ENCODE peak calls at places on chromosomes 13 and 19, in eight cellular contexts. One of them, this sample, is unnamed.

GRCh38 chr13:113135281-113135760 is 12.7 kb downstream of the F10 start:
- DNase-seq in fibroblast of pulmonary artery: no peak
- DNase-seq in neural crest cell: no peak
- DNase-seq in activated CD8-positive, alpha-beta T cell treated with anti-CD3 and anti-CD28 coated beads for 36 hours: no peak
- DNase-seq in transverse colon: no peak
- DNase-seq in right lobe of liver: no peak
- DNase-seq in IMR-90: no peak
- DNase-seq in ascending aorta: no peak
- DNase-seq in this sample: no peak

GRCh38 chr19:9881720-9882119 is 46.6 kb downstream of the PIN1 start:
- DNase-seq in fibroblast of pulmonary artery: no peak
- DNase-seq in neural crest cell: no peak
- DNase-seq in activated CD8-positive, alpha-beta T cell treated with anti-CD3 and anti-CD28 coated beads for 36 hours: no peak
- DNase-seq in transverse colon: peak; percentile 61
- DNase-seq in right lobe of liver: no peak
- DNase-seq in IMR-90: no peak
- DNase-seq in ascending aorta: no peak
- DNase-seq in this sample: no peak

GRCh38 chr13:110856941-110857835 is 57.7 kb downstream of the ANKRD10 start:
- DNase-seq in fibroblast of pulmonary artery: no peak
- DNase-seq in neural crest cell: no peak
- DNase-seq in activated CD8-positive, alpha-beta T cell treated with anti-CD3 and anti-CD28 coated beads for 36 hours: peak; percentile 31
- DNase-seq in transverse colon: no peak
- DNase-seq in right lobe of liver: no peak
- DNase-seq in IMR-90: no peak
- DNase-seq in ascending aorta: no peak
- DNase-seq in this sample: no peak

GRCh38 chr13:52615817-52616216 is 26.4 kb upstream of the HNRNPA1L2 start:
- DNase-seq in fibroblast of pulmonary artery: no peak
- DNase-seq in neural crest cell: no peak
- DNase-seq in activated CD8-positive, alpha-beta T cell treated with anti-CD3 and anti-CD28 coated beads for 36 hours: peak; percentile 26
- DNase-seq in transverse colon: no peak
- DNase-seq in right lobe of liver: no peak
- DNase-seq in IMR-90: no peak
- DNase-seq in ascending aorta: no peak
- DNase-seq in this sample: no peak

GRCh38 chr13:72963762-72964161 is 95.0 kb upstream of the KLF5 start:
- DNase-seq in fibroblast of pulmonary artery: no peak
- DNase-seq in neural crest cell: no peak
- DNase-seq in activated CD8-positive, alpha-beta T cell treated with anti-CD3 and anti-CD28 coated beads for 36 hours: no peak
- DNase-seq in transverse colon: no peak
- DNase-seq in right lobe of liver: no peak
- DNase-seq in IMR-90: no peak
- DNase-seq in ascending aorta: no peak
- DNase-seq in this sample: no peak

GRCh38 chr13:76993021-76993420 is 1.1 kb downstream of the CLN5 start:
- DNase-seq in fibroblast of pulmonary artery: peak; percentile 24
- DNase-seq in neural crest cell: no peak
- DNase-seq in activated CD8-positive, alpha-beta T cell treated with anti-CD3 and anti-CD28 coated beads for 36 hours: no peak
- DNase-seq in transverse colon: no peak
- DNase-seq in right lobe of liver: no peak
- DNase-seq in IMR-90: peak; percentile 28
- DNase-seq in ascending aorta: no peak
- DNase-seq in this sample: no peak

GRCh38 chr19:57830071-57830602 is at the start of gene ZNF587B:
- DNase-seq in fibroblast of pulmonary artery: peak; percentile 89
- DNase-seq in neural crest cell: peak; percentile 83
- DNase-seq in activated CD8-positive, alpha-beta T cell treated with anti-CD3 and anti-CD28 coated beads for 36 hours: peak; percentile 63
- DNase-seq in transverse colon: peak; percentile 64
- DNase-seq in right lobe of liver: peak; percentile 44
- DNase-seq in IMR-90: peak; percentile 74
- DNase-seq in ascending aorta: peak; percentile 72
- DNase-seq in this sample: peak; percentile 55

GRCh38 chr19:46271488-46272197 is 25.2 kb upstream of the HIF3A start:
- DNase-seq in fibroblast of pulmonary artery: peak; percentile 93
- DNase-seq in neural crest cell: no peak
- DNase-seq in activated CD8-positive, alpha-beta T cell treated with anti-CD3 and anti-CD28 coated beads for 36 hours: peak; percentile 37
- DNase-seq in transverse colon: no peak
- DNase-seq in right lobe of liver: no peak
- DNase-seq in IMR-90: peak; percentile 70
- DNase-seq in ascending aorta: no peak
- DNase-seq in this sample: no peak

GRCh38 chr13:41520016-41520698 is 62.8 kb downstream of the RGCC start:
- DNase-seq in fibroblast of pulmonary artery: no peak
- DNase-seq in neural crest cell: no peak
- DNase-seq in activated CD8-positive, alpha-beta T cell treated with anti-CD3 and anti-CD28 coated beads for 36 hours: no peak
- DNase-seq in transverse colon: no peak
- DNase-seq in right lobe of liver: no peak
- DNase-seq in IMR-90: no peak
- DNase-seq in ascending aorta: no peak
- DNase-seq in this sample: no peak

GRCh38 chr13:44050450-44051063 is 170.9 kb downstream of the LACC1 start:
- DNase-seq in fibroblast of pulmonary artery: peak; percentile 63
- DNase-seq in neural crest cell: no peak
- DNase-seq in activated CD8-positive, alpha-beta T cell treated with anti-CD3 and anti-CD28 coated beads for 36 hours: no peak
- DNase-seq in transverse colon: no peak
- DNase-seq in right lobe of liver: no peak
- DNase-seq in IMR-90: peak; percentile 52
- DNase-seq in ascending aorta: no peak
- DNase-seq in this sample: no peak

GRCh38 chr13:44046428-44046827 is 166.7 kb downstream of the LACC1 start:
- DNase-seq in fibroblast of pulmonary artery: no peak
- DNase-seq in neural crest cell: no peak
- DNase-seq in activated CD8-positive, alpha-beta T cell treated with anti-CD3 and anti-CD28 coated beads for 36 hours: no peak
- DNase-seq in transverse colon: no peak
- DNase-seq in right lobe of liver: no peak
- DNase-seq in IMR-90: no peak
- DNase-seq in ascending aorta: no peak
- DNase-seq in this sample: no peak

GRCh38 chr13:44049546-44049945 is 169.8 kb downstream of the LACC1 start:
- DNase-seq in fibroblast of pulmonary artery: no peak
- DNase-seq in neural crest cell: no peak
- DNase-seq in activated CD8-positive, alpha-beta T cell treated with anti-CD3 and anti-CD28 coated beads for 36 hours: no peak
- DNase-seq in transverse colon: no peak
- DNase-seq in right lobe of liver: no peak
- DNase-seq in IMR-90: no peak
- DNase-seq in ascending aorta: no peak
- DNase-seq in this sample: no peak

GRCh38 chr13:44051405-44051804 is 171.7 kb downstream of the LACC1 start:
- DNase-seq in fibroblast of pulmonary artery: no peak
- DNase-seq in neural crest cell: no peak
- DNase-seq in activated CD8-positive, alpha-beta T cell treated with anti-CD3 and anti-CD28 coated beads for 36 hours: no peak
- DNase-seq in transverse colon: no peak
- DNase-seq in right lobe of liver: no peak
- DNase-seq in IMR-90: no peak
- DNase-seq in ascending aorta: no peak
- DNase-seq in this sample: no peak

DNA sequence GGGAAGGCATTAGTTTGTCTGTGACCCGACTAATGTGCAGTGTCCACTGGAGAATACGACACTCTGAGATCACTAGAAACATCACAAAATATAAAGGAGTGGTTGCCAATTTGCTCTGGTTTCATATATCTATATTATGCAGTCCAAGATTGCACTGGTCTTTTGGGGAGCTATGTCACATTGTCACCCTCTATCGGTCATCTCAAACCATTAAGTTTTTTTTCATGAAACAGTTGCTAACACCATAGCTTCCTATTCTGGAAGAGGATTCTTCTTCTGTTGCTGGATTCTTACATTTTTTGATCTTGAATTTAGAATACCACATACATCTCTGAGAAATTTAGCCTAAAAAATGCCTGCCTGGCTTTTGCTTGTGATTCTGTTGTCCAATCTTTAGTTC is 168.6 kb downstream of the LACC1 start:
- DNase-seq in fibroblast of pulmonary artery: peak; percentile 24
- DNase-seq in neural crest cell: no peak
- DNase-seq in activated CD8-positive, alpha-beta T cell treated with anti-CD3 and anti-CD28 coated beads for 36 hours: no peak
- DNase-seq in transverse colon: no peak
- DNase-seq in right lobe of liver: no peak
- DNase-seq in IMR-90: no peak
- DNase-seq in ascending aorta: no peak
- DNase-seq in this sample: no peak
- TF ChIP-seq CTCF in fibroblast of pulmonary artery: peak; percentile 25
- TF ChIP-seq CTCF in neural crest cell: no peak
- TF ChIP-seq CTCF in activated CD8-positive, alpha-beta T cell treated with anti-CD3 and anti-CD28 coated beads for 36 hours: no peak
- TF ChIP-seq CTCF in transverse colon: peak; percentile 23
- TF ChIP-seq CTCF in right lobe of liver: no peak
- TF ChIP-seq CTCF in IMR-90: no peak
- TF ChIP-seq CTCF in ascending aorta: no peak
- TF ChIP-seq CTCF in this sample: no peak

DNA sequence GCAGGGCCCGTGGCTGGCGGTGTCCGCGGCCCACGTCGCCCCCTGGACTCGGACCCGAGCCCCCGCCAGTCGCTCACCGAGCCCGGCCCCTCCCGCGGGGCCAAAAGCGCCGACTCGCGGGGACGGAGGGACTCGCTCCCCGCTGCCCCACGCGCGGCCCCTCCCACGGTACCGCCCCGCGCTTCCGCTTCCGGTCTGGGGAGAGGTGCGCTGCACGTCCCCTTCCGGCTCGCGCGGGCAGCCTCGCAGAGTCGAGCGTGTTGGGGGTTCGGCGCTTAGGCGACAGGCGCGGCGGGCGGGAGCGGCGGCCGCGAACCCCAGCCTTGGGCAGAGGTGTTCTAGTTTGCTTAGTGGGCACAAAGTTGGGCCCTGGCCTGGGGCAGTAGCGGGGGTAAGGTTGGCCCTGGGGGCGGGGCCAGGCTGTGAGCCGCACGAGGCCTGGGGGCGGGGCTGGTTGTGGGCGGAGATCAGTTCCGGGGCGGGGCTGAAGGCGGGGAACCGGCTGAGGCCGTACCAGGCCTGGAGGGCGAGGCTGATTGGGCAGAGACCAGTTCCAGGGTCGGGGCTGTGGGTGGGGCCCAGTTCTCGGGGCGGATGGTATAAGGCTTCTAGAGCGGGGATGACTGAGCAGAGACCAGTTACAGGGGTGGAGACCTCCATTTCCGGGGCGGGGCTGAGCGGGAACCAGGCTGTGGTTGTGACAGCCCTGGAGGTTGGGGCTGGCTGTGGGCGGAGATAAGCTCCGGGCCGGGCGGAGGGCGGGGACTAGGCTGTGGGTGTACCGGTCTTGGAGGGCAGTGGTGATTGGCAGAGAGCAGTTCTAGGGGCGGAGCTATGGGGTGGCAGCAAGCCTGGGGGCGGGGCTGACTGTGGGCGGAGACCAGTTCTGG is at the start of the genes MBD3L1 and ZNF558:
- DNase-seq in fibroblast of pulmonary artery: peak; percentile 98
- DNase-seq in neural crest cell: peak; percentile 95
- DNase-seq in activated CD8-positive, alpha-beta T cell treated with anti-CD3 and anti-CD28 coated beads for 36 hours: peak; percentile 99
- DNase-seq in transverse colon: peak; percentile 98
- DNase-seq in right lobe of liver: peak; percentile 98
- DNase-seq in IMR-90: peak; percentile 97
- DNase-seq in ascending aorta: peak; percentile 100
- DNase-seq in this sample: peak; percentile 99
- TF ChIP-seq CTCF in fibroblast of pulmonary artery: no peak
- TF ChIP-seq CTCF in neural crest cell: no peak
- TF ChIP-seq CTCF in activated CD8-positive, alpha-beta T cell treated with anti-CD3 and anti-CD28 coated beads for 36 hours: no peak
- TF ChIP-seq CTCF in transverse colon: peak; percentile 15
- TF ChIP-seq CTCF in right lobe of liver: peak; percentile 35
- TF ChIP-seq CTCF in IMR-90: peak; percentile 39
- TF ChIP-seq CTCF in ascending aorta: peak; percentile 56
- TF ChIP-seq CTCF in this sample: peak; percentile 20

GRCh38 chr19:5623397-5624153 is 692 bp downstream of the SAFB start:
- DNase-seq in fibroblast of pulmonary artery: no peak
- DNase-seq in neural crest cell: peak; percentile 2
- DNase-seq in activated CD8-positive, alpha-beta T cell treated with anti-CD3 and anti-CD28 coated beads for 36 hours: peak; percentile 12
- DNase-seq in transverse colon: peak; percentile 21
- DNase-seq in right lobe of liver: no peak
- DNase-seq in IMR-90: no peak
- DNase-seq in ascending aorta: peak; percentile 70
- DNase-seq in this sample: no peak

GRCh38 chr19:5621311-5621944 is 1.1 kb downstream of the SAFB2 start:
- DNase-seq in fibroblast of pulmonary artery: no peak
- DNase-seq in neural crest cell: no peak
- DNase-seq in activated CD8-positive, alpha-beta T cell treated with anti-CD3 and anti-CD28 coated beads for 36 hours: no peak
- DNase-seq in transverse colon: peak; percentile 18
- DNase-seq in right lobe of liver: no peak
- DNase-seq in IMR-90: no peak
- DNase-seq in ascending aorta: no peak
- DNase-seq in this sample: peak; percentile 34

GRCh38 chr19:5624154-5624663 is 1.3 kb downstream of the SAFB start:
- DNase-seq in fibroblast of pulmonary artery: peak; percentile 48
- DNase-seq in neural crest cell: no peak
- DNase-seq in activated CD8-positive, alpha-beta T cell treated with anti-CD3 and anti-CD28 coated beads for 36 hours: peak; percentile 36
- DNase-seq in transverse colon: peak; percentile 44
- DNase-seq in right lobe of liver: peak; percentile 68
- DNase-seq in IMR-90: peak; percentile 61
- DNase-seq in ascending aorta: no peak
- DNase-seq in this sample: peak; percentile 42

GRCh38 chr19:5621945-5622464 is 571 bp downstream of the SAFB2 start:
- DNase-seq in fibroblast of pulmonary artery: no peak
- DNase-seq in neural crest cell: peak; percentile 4
- DNase-seq in activated CD8-positive, alpha-beta T cell treated with anti-CD3 and anti-CD28 coated beads for 36 hours: peak; percentile 39
- DNase-seq in transverse colon: peak; percentile 32
- DNase-seq in right lobe of liver: peak; percentile 24
- DNase-seq in IMR-90: no peak
- DNase-seq in ascending aorta: no peak
- DNase-seq in this sample: no peak

DNA sequence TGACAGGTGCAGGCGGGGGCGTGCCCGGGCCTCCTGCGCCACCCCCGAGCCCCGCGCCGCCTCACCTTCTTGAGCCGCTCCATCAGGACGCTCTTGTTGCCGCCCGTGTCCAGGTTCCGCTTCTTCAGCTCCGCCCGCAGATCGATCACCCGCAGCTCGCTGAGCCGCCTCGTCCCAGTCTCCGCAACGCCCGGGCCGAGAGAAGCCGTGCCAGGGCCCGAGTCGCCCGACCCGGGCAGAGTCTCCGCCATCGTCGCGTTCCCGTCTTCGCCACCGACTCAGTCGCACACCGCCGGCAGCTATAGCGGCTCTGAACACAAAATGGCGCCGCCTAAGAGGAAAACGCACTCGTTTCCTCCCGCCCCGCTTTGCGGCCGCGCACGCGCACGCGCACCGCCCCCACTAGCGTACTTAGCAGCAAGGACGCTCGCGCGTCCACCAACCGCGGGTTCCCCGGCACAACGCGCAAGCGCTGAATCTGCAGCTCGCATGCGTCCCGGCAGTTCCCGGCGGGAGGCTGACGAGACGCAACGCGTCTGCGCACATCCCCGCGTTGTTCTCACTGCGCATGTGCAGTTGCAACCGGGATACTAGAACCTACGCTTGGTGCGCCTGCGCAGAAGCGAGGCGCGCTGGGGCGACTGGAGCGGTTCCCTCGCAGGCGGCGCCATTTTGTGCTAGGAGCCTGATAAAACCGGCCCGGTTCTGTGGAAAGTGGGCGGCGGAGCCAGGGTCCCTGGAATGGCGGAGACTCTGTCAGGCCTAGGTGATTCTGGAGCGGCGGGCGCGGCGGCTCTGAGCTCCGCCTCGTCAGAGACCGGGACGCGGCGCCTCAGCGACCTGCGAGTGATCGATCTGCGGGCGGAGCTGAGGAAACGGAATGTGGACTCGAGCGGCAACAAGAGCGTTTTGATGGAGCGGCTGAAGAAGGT is at the start of the genes SAFB and SAFB2:
- DNase-seq in fibroblast of pulmonary artery: peak; percentile 100
- DNase-seq in neural crest cell: peak; percentile 97
- DNase-seq in activated CD8-positive, alpha-beta T cell treated with anti-CD3 and anti-CD28 coated beads for 36 hours: peak; percentile 99
- DNase-seq in transverse colon: peak; percentile 100
- DNase-seq in right lobe of liver: peak; percentile 100
- DNase-seq in IMR-90: peak; percentile 100
- DNase-seq in ascending aorta: peak; percentile 100
- DNase-seq in this sample: peak; percentile 99
- TF ChIP-seq CTCF in fibroblast of pulmonary artery: no peak
- TF ChIP-seq CTCF in neural crest cell: no peak
- TF ChIP-seq CTCF in activated CD8-positive, alpha-beta T cell treated with anti-CD3 and anti-CD28 coated beads for 36 hours: no peak
- TF ChIP-seq CTCF in transverse colon: no peak
- TF ChIP-seq CTCF in right lobe of liver: no peak
- TF ChIP-seq CTCF in IMR-90: no peak
- TF ChIP-seq CTCF in ascending aorta: no peak
- TF ChIP-seq CTCF in this sample: no peak

GRCh38 chr19:18488838-18489626 is 32.8 kb downstream of the ELL start:
- DNase-seq in fibroblast of pulmonary artery: no peak
- DNase-seq in neural crest cell: peak; percentile 53
- DNase-seq in activated CD8-positive, alpha-beta T cell treated with anti-CD3 and anti-CD28 coated beads for 36 hours: no peak
- DNase-seq in transverse colon: peak; percentile 45
- DNase-seq in right lobe of liver: no peak
- DNase-seq in IMR-90: no peak
- DNase-seq in ascending aorta: no peak
- DNase-seq in this sample: no peak
- TF ChIP-seq CTCF in fibroblast of pulmonary artery: peak; percentile 30
- TF ChIP-seq CTCF in neural crest cell: peak; percentile 54
- TF ChIP-seq CTCF in activated CD8-positive, alpha-beta T cell treated with anti-CD3 and anti-CD28 coated beads for 36 hours: no peak
- TF ChIP-seq CTCF in transverse colon: peak; percentile 16
- TF ChIP-seq CTCF in right lobe of liver: peak; percentile 18
- TF ChIP-seq CTCF in IMR-90: peak; percentile 29
- TF ChIP-seq CTCF in ascending aorta: peak; percentile 39
- TF ChIP-seq CTCF in this sample: peak; percentile 5

This sample was measured in lung.